ENCODE peak calls at places on chromosomes 5 and 9, in five cellular contexts. K is H1, A is A549, L is HL-60, I is mesendoderm. Y is an unnamed sample.

GRCh38 chr5:33842456-33842855 is 49.3 kb downstream of the ADAMTS12 start:
- DNase-seq in A (no peak), L (no peak), I (no peak), K (no peak), Y (no peak)

GRCh38 chr5:87588316-87588715 is 175.6 kb upstream of the CCNH start:
- DNase-seq in A (no peak), I (no peak), K (no peak), L (no peak), Y (no peak)

GRCh38 chr5:74232281-74232680 is 408.2 kb downstream of the ENC1 start:
- DNase-seq in K (no peak), L (no peak), I (no peak), A (no peak), Y (no peak)

GRCh38 chr5:99258819-99259218 is 330.0 kb upstream of the CHD1 start:
- DNase-seq in A (no peak), L (no peak), I (no peak), K (no peak), Y (no peak)

GRCh38 chr9:14412778-14413177 is 98.8 kb upstream of the NFIB start:
- DNase-seq in I (no peak), L (no peak), A (no peak), K (no peak), Y (no peak)

GRCh38 chr5:68405026-68405684 is 189.6 kb downstream of the PIK3R1 start:
- DNase-seq in K (no peak), A (peak), L (no peak), I (peak), Y (no peak)

GRCh38 chr5:73668422-73669116 is 42.6 kb downstream of the ARHGEF28 start:
- DNase-seq in K (no peak), A (no peak), I (no peak), L (no peak), Y (no peak)

GRCh38 chr5:119328753-119329602 is 26.8 kb upstream of the TNFAIP8 start:
- DNase-seq in A (no peak), L (no peak), K (no peak), I (peak), Y (no peak)

GRCh38 chr5:136082390-136083193 is 50.1 kb upstream of the SMAD5 start:
- DNase-seq in L (no peak), I (peak), A (peak), K (peak), Y (no peak)

GRCh38 chr5:57735754-57736153 is 253.1 kb upstream of the ACTBL2 start:
- DNase-seq in I (no peak), K (no peak), A (peak), L (no peak), Y (no peak)

GRCh38 chr5:94689871-94690270 is 71.4 kb downstream of the SLF1 start:
- DNase-seq in A (no peak), L (no peak), K (no peak), I (no peak), Y (no peak)
- H3K27ac ChIP-seq in A (no peak), L (no peak), K (no peak), I (no peak), Y (no peak)

GRCh38 chr9:136077491-136077890 is 17.6 kb downstream of the NACC2 start:
- DNase-seq in K (no peak), A (no peak), L (no peak), I (no peak), Y (no peak)
- H3K27ac ChIP-seq in K (no peak), A (no peak), L (peak), I (no peak), Y (no peak)

GRCh38 chr9:27431573-27431972 is 92.5 kb upstream of the IFNK start:
- DNase-seq in K (no peak), L (no peak), I (no peak), A (no peak), Y (no peak)
- H3K27ac ChIP-seq in K (no peak), L (no peak), I (no peak), A (peak), Y (peak)

GRCh38 chr9:113592806-113593575 is 129.5 kb downstream of the RGS3 start:
- DNase-seq in A (no peak), L (no peak), K (no peak), I (no peak), Y (no peak)

GRCh38 chr9:113590389-113590788 is 126.9 kb downstream of the RGS3 start:
- DNase-seq in A (no peak), I (no peak), K (no peak), L (no peak), Y (no peak)

GRCh38 chr9:113590991-113591898 is 127.7 kb downstream of the RGS3 start:
- DNase-seq in K (peak), L (no peak), A (peak), I (peak), Y (peak)

GRCh38 chr9:113593682-113594281 is 130.3 kb downstream of the RGS3 start:
- DNase-seq in K (peak), L (no peak), A (peak), I (peak), Y (peak)

DNA sequence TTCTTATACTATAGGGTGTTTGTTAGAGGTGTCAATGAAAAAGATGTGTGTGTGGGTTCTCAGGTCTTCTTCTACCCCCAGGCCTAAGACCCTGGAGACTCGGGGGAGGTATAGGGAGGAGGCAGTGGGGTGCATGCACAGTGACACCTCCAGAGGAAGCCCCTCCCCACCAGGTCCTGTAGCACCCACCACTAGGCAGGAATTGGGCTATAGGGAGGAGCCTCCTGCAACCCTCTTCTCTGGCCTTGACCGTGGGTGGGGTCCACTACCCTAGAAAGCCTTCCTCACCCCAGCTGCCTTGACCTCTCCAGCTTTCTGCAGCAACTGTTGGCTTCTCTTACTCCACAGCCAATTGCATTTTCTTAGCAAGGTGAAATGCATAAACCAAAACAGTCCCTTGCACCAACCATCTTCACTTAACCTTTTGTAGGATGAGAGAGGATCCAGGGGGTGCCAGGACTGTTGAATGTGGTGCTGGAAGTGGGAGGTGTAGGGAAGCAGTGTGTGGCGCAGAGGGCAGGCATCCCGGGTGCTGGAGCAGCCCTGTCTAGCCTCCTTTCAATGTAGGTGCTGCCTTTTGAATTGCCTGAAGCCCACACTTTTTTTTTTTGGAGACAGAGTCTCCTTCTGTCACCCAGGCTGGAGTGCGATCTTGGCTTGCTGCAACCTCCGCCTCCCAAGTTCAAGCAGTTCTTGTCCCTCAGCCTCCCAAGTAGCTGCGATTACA is 128.5 kb downstream of the RGS3 start:
- DNase-seq in L (no peak), I (no peak), A (no peak), K (no peak), Y (no peak)
- H3K27ac ChIP-seq in L (no peak), I (no peak), A (peak), K (no peak), Y (peak)

Y was measured in substantia nigra.